ENCODE peak calls at places on chromosomes 2 and 18, in seven cellular contexts. T is IMR-90, E is HepG2, P is A549, Z is HCT116, Q is GM12878, G is K562. J is an unnamed sample.

GRCh38 chr18:44938396-44939036 is 257.8 kb downstream of the SETBP1 start:
- DNase-seq in T (no peak), E (no peak), P (no peak), Z (no peak), Q (no peak), G (no peak), J (no peak)

GRCh38 chr18:524496-524895 is 24.0 kb upstream of the COLEC12 start:
- DNase-seq in T (peak), E (no peak), P (no peak), Z (no peak), Q (no peak), G (no peak), J (no peak)

GRCh38 chr2:44233450-44234128 is 41.7 kb upstream of the SLC3A1 start:
- DNase-seq in T (peak), E (peak), P (peak), Z (no peak), Q (no peak), G (no peak), J (no peak)

GRCh38 chr18:2654105-2654827 is 1.3 kb upstream of the SMCHD1 start:
- DNase-seq in T (peak), E (no peak), P (no peak), Z (no peak), Q (no peak), G (no peak), J (no peak)

GRCh38 chr18:59067873-59068272 is 71.8 kb upstream of the SEC11C start:
- DNase-seq in T (peak), E (no peak), P (no peak), Z (no peak), Q (no peak), G (no peak), J (no peak)

GRCh38 chr2:69180227-69180626 is 167.2 kb downstream of the ANTXR1 start:
- DNase-seq in T (no peak), E (no peak), P (no peak), Z (no peak), Q (no peak), G (no peak), J (no peak)

GRCh38 chr18:11823545-11823944 is 27.7 kb upstream of the CHMP1B start:
- DNase-seq in T (no peak), E (no peak), P (no peak), Z (no peak), Q (no peak), G (peak), J (no peak)

GRCh38 chr2:133390151-133390550 is 178.1 kb downstream of the NCKAP5 start:
- DNase-seq in T (peak), E (no peak), P (no peak), Z (no peak), Q (no peak), G (no peak), J (no peak)

GRCh38 chr18:8769509-8769908 is 64.2 kb downstream of the MTCL1 start:
- DNase-seq in T (no peak), E (no peak), P (no peak), Z (no peak), Q (no peak), G (no peak), J (no peak)

GRCh38 chr18:56977771-56978170 is 169.1 kb upstream of the BOD1L2 start:
- DNase-seq in T (no peak), E (no peak), P (no peak), Z (no peak), Q (no peak), G (no peak), J (no peak)

GRCh38 chr2:169478339-169478738 is 955 bp upstream of the BBS5 start:
- DNase-seq in T (peak), E (peak), P (no peak), Z (no peak), Q (no peak), G (no peak), J (no peak)

GRCh38 chr2:46134531-46135229 is 162.5 kb upstream of the EPAS1 start:
- DNase-seq in T (no peak), E (no peak), P (no peak), Z (no peak), Q (no peak), G (peak), J (no peak)

GRCh38 chr18:27004056-27004829 is 138.7 kb upstream of the AQP4 start:
- DNase-seq in T (no peak), E (no peak), P (no peak), Z (peak), Q (no peak), G (no peak), J (no peak)

GRCh38 chr18:68764016-68764415 is 33.9 kb upstream of the CCDC102B start:
- DNase-seq in T (peak), E (no peak), P (no peak), Z (no peak), Q (no peak), G (no peak), J (no peak)

GRCh38 chr2:241031436-241032165 is 33.2 kb downstream of the SNED1 start:
- DNase-seq in T (no peak), E (no peak), P (no peak), Z (no peak), Q (no peak), G (no peak), J (no peak)

GRCh38 chr2:39215545-39215944 is 28.2 kb downstream of the CDKL4 start:
- DNase-seq in T (peak), E (no peak), P (no peak), Z (no peak), Q (no peak), G (no peak), J (no peak)

GRCh38 chr18:71784777-71785176 is 759.4 kb downstream of the CBLN2 start:
- DNase-seq in T (no peak), E (peak), P (no peak), Z (no peak), Q (no peak), G (peak), J (no peak)

GRCh38 chr2:151102196-151102692 is 159.4 kb downstream of the RBM43 start:
- DNase-seq in T (no peak), E (no peak), P (no peak), Z (no peak), Q (no peak), G (no peak), J (no peak)

GRCh38 chr18:73805991-73806390 is 341.6 kb downstream of the FBXO15 start:
- DNase-seq in T (no peak), E (no peak), P (no peak), Z (no peak), Q (no peak), G (no peak), J (no peak)

GRCh38 chr2:133504566-133505505 is 63.4 kb downstream of the NCKAP5 start:
- DNase-seq in T (peak), E (no peak), P (no peak), Z (no peak), Q (no peak), G (no peak), J (no peak)

GRCh38 chr2:168156661-168157060 is 90.7 kb downstream of the STK39 start:
- DNase-seq in T (peak), E (no peak), P (no peak), Z (no peak), Q (no peak), G (no peak), J (no peak)

GRCh38 chr2:147844691-147845607 is at the start of gene ACVR2A:
- DNase-seq in T (peak), E (peak), P (peak), Z (no peak), Q (peak), G (peak), J (no peak)

GRCh38 chr18:5294113-5294617 is 1.4 kb downstream of the ZBTB14 start:
- DNase-seq in T (peak), E (no peak), P (no peak), Z (no peak), Q (no peak), G (peak), J (no peak)

GRCh38 chr2:121819846-121820245 is 64.4 kb downstream of the TSN start:
- DNase-seq in T (no peak), E (no peak), P (no peak), Z (no peak), Q (no peak), G (no peak), J (no peak)

GRCh38 chr18:23063502-23063901 is 71.8 kb upstream of the CABLES1 start:
- DNase-seq in T (no peak), E (no peak), P (no peak), Z (no peak), Q (no peak), G (no peak), J (no peak)

GRCh38 chr18:48954837-48955527 is 4.2 kb upstream of the SMAD7 start:
- DNase-seq in T (no peak), E (no peak), P (no peak), Z (no peak), Q (no peak), G (no peak), J (no peak)

GRCh38 chr2:231132126-231132525 is 7.3 kb upstream of the HTR2B start:
- DNase-seq in T (peak), E (no peak), P (no peak), Z (no peak), Q (no peak), G (no peak), J (no peak)

GRCh38 chr2:151973901-151974199 is 125.0 kb downstream of the CACNB4 start:
- DNase-seq in T (peak), E (peak), P (no peak), Z (no peak), Q (no peak), G (no peak), J (peak)

GRCh38 chr2:199765646-199766045 is 85.3 kb downstream of the FTCDNL1 start:
- DNase-seq in T (no peak), E (no peak), P (no peak), Z (no peak), Q (no peak), G (no peak), J (no peak)

GRCh38 chr2:2147024-2147900 is 183.8 kb downstream of the MYT1L start:
- DNase-seq in T (no peak), E (no peak), P (no peak), Z (no peak), Q (no peak), G (no peak), J (no peak)

DNA sequence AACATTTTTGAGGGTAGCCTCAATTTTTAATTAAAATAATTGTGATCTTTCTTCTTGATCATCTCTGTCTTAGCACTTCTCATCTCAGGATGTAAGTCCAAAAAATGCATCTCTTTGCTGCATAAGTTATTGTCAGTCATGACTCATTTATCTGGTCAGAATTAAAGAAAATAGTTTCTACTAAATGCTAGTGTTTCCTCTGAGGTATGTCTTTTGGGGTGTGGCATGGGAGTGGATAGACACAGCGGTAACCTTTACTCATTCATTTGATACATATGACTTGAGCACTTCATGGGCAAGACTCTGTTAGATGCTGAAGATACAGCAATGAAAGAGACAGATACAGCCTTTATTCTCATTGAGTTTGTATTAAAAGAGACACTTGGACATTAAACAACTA is 284.7 kb downstream of the IRS1 start:
- DNase-seq in T (peak), E (no peak), P (peak), Z (peak), Q (no peak), G (no peak), J (no peak)
- TF ChIP-seq CEBPB in T (no peak), E (no peak), P (no peak), Z (no peak), Q (no peak), G (no peak), J (no peak)

GRCh38 chr2:238974510-238975166 is 126.8 kb downstream of the TWIST2 start:
- DNase-seq in T (peak), E (no peak), P (peak), Z (peak), Q (no peak), G (no peak), J (no peak)
- TF ChIP-seq CEBPB in T (peak), E (no peak), P (peak), Z (no peak), Q (no peak), G (no peak), J (no peak)

DNA sequence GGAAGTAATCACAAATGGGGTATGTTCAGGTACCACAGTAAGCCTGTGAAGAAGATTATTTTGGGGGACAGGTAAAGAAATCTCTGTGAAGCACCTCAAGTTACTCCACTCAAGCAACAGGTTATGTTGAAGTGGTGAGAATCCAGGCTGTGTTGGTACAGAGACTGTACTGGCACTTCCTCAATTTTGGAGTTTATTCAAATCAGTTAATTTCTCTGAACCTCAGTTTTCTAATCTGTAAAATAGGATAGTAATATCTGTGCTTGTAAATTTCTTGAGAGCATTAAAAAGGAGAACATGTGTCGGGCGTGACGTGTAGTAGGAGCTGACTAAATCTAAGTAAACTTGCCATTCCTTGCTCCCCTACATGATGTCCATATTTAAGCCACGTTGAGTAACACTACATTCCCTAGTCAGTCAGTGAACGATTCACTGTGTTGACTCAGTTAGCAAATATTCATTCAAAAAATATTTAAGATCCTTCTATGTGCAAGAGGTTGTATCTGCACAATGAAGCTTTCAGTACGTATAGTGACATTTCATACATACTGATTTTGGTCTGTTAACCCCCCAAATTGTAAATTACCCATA is 504.2 kb downstream of the ZEB2 start:
- DNase-seq in T (peak), E (no peak), P (peak), Z (no peak), Q (no peak), G (no peak), J (no peak)
- TF ChIP-seq CEBPB in T (peak), E (no peak), P (peak), Z (no peak), Q (no peak), G (no peak), J (no peak)

GRCh38 chr2:127288274-127288673 is 5.7 kb downstream of the ERCC3 start:
- DNase-seq in T (no peak), E (no peak), P (no peak), Z (no peak), Q (no peak), G (no peak), J (no peak)
- TF ChIP-seq CEBPB in T (no peak), E (no peak), P (no peak), Z (no peak), Q (no peak), G (no peak), J (no peak)

GRCh38 chr2:173090973-173091660 is 15.5 kb downstream of the MAP3K20 start:
- DNase-seq in T (no peak), E (no peak), P (no peak), Z (no peak), Q (no peak), G (peak), J (no peak)

GRCh38 chr2:173087214-173087581 is 11.6 kb downstream of the MAP3K20 start:
- DNase-seq in T (peak), E (no peak), P (no peak), Z (no peak), Q (no peak), G (no peak), J (no peak)

GRCh38 chr2:173087793-173088493 is 12.3 kb downstream of the MAP3K20 start:
- DNase-seq in T (no peak), E (peak), P (no peak), Z (no peak), Q (no peak), G (no peak), J (no peak)

GRCh38 chr2:173090291-173090877 is 14.7 kb downstream of the MAP3K20 start:
- DNase-seq in T (peak), E (no peak), P (no peak), Z (no peak), Q (no peak), G (peak), J (no peak)

GRCh38 chr2:173086518-173087213 is 11.0 kb downstream of the MAP3K20 start:
- DNase-seq in T (peak), E (no peak), P (no peak), Z (no peak), Q (no peak), G (no peak), J (no peak)
- TF ChIP-seq CEBPB in T (no peak), E (no peak), P (no peak), Z (no peak), Q (no peak), G (no peak), J (no peak)

J was measured in H1.